ENCODE peak calls at places on chromosomes 11 and 22, in five cellular contexts. A is brain microvascular endothelial cell, E is MM.1S, R is upper lobe of right lung, O is A673. W is an unnamed sample.

GRCh38 chr11:12192796-12193514 is 82.6 kb downstream of the MICAL2 start:
- DNase-seq in O (no peak), A (no peak), R (no peak), E (no peak), W (no peak)

GRCh38 chr22:20956258-20957117 is 10.6 kb upstream of the AIFM3 start:
- DNase-seq in R (peak; percentile 67), E (no peak), O (no peak), A (peak; percentile 9), W (no peak)

GRCh38 chr22:45292675-45293402 is 8.1 kb downstream of the UPK3A start:
- DNase-seq in A (no peak), R (no peak), E (no peak), O (no peak), W (no peak)

GRCh38 chr22:38704568-38705234 is 1.0 kb upstream of the GTPBP1 start:
- DNase-seq in O (peak; percentile 24), A (no peak), E (peak; percentile 65), R (no peak), W (no peak)

GRCh38 chr22:20304646-20305045 is 15.2 kb downstream of the DGCR6L start:
- DNase-seq in A (no peak), E (no peak), O (no peak), R (no peak), W (no peak)

GRCh38 chr22:44664149-44664548 is 37.9 kb upstream of the PRR5 start:
- DNase-seq in E (no peak), R (no peak), A (peak; percentile 24), O (no peak), W (peak; percentile 93)

GRCh38 chr11:129698212-129698611 is 117.4 kb upstream of the TMEM45B start:
- DNase-seq in E (no peak), O (no peak), A (no peak), R (peak; percentile 39), W (no peak)

GRCh38 chr11:26297179-26297970 is 34.6 kb upstream of the ANO3 start:
- DNase-seq in O (peak; percentile 80), E (peak; percentile 69), R (no peak), A (peak; percentile 66), W (peak; percentile 22)

GRCh38 chr11:12756867-12757266 is 82.6 kb downstream of the TEAD1 start:
- DNase-seq in A (no peak), R (no peak), O (no peak), E (no peak), W (no peak)

GRCh38 chr11:9568854-9569587 is 4.4 kb upstream of the WEE1 start:
- DNase-seq in O (peak; percentile 67), A (peak; percentile 87), R (no peak), E (peak; percentile 42), W (peak; percentile 90)

GRCh38 chr11:94583213-94583884 is 16.2 kb downstream of the PIWIL4 start:
- DNase-seq in E (no peak), O (no peak), A (no peak), R (no peak), W (no peak)

GRCh38 chr11:65316311-65316978 is 1.8 kb downstream of the CDC42EP2 start:
- DNase-seq in R (no peak), E (no peak), A (peak; percentile 87), O (no peak), W (peak; percentile 54)

GRCh38 chr22:24937114-24937513 is 9.4 kb downstream of the LHFPL7 start:
- DNase-seq in R (no peak), E (no peak), A (peak; percentile 44), O (peak; percentile 42), W (no peak)

GRCh38 chr11:89463381-89463780 is 27.8 kb downstream of the NOX4 start:
- DNase-seq in A (no peak), O (no peak), E (no peak), R (no peak), W (no peak)

GRCh38 chr11:9577032-9577431 is 3.6 kb downstream of the WEE1 start:
- DNase-seq in O (no peak), E (no peak), A (peak; percentile 52), R (no peak), W (no peak)

GRCh38 chr11:120236169-120237107 is 3.5 kb upstream of the POU2F3 start:
- DNase-seq in R (no peak), O (peak; percentile 58), E (no peak), A (no peak), W (no peak)

GRCh38 chr11:120197977-120198376 is 12.9 kb upstream of the OAF start:
- DNase-seq in E (no peak), R (no peak), O (no peak), A (no peak), W (no peak)

GRCh38 chr11:24842308-24842707 is 345.5 kb downstream of the LUZP2 start:
- DNase-seq in E (no peak), R (no peak), O (no peak), A (no peak), W (no peak)

GRCh38 chr11:3810951-3811350 is 2.6 kb downstream of the PGAP2 start:
- DNase-seq in R (no peak), E (no peak), O (no peak), A (no peak), W (no peak)

GRCh38 chr22:35400335-35400680 is 368 bp downstream of the MCM5 start:
- DNase-seq in A (no peak), E (peak; percentile 40), R (no peak), O (peak; percentile 22), W (no peak)

GRCh38 chr22:17910561-17911311 is 113.6 kb downstream of the MICAL3 start:
- DNase-seq in O (peak; percentile 29), E (peak; percentile 31), A (peak; percentile 83), R (no peak), W (no peak)

GRCh38 chr11:85896871-85897270 is 41.7 kb downstream of the CCDC83 start:
- DNase-seq in A (no peak), R (no peak), E (no peak), O (no peak), W (no peak)

GRCh38 chr11:57637626-57638004 is 12.1 kb downstream of the YPEL4 start:
- DNase-seq in E (no peak), O (no peak), A (no peak), R (peak; percentile 62), W (no peak)

GRCh38 chr22:37740455-37741311 is 43.8 kb downstream of the TRIOBP start:
- DNase-seq in R (no peak), O (no peak), E (no peak), A (no peak), W (no peak)

GRCh38 chr11:64766881-64767280 is 7.1 kb upstream of the PYGM start:
- DNase-seq in O (no peak), E (no peak), A (no peak), R (peak; percentile 56), W (no peak)

GRCh38 chr11:117809236-117810055 is 12.4 kb upstream of the DSCAML1 start:
- DNase-seq in A (peak; percentile 32), O (peak; percentile 81), E (no peak), R (peak; percentile 78), W (no peak)

GRCh38 chr22:22398530-22399327 is 109.8 kb downstream of the ZNF280B start:
- DNase-seq in E (no peak), R (no peak), O (no peak), A (no peak), W (no peak)

GRCh38 chr11:130550160-130550559 is 101.7 kb downstream of the ADAMTS15 start:
- DNase-seq in E (no peak), R (no peak), O (no peak), A (no peak), W (no peak)

GRCh38 chr11:19631657-19632325 is 80.8 kb upstream of the NAV2 start:
- DNase-seq in R (no peak), E (no peak), O (no peak), A (no peak), W (no peak)

GRCh38 chr11:14980854-14981253 is 8.7 kb upstream of the CALCA start:
- DNase-seq in R (no peak), A (peak; percentile 34), O (no peak), E (no peak), W (no peak)

GRCh38 chr22:46149493-46149997 is 781 bp upstream of the PPARA start:
- DNase-seq in R (peak; percentile 87), O (no peak), E (peak; percentile 35), A (no peak), W (no peak)

GRCh38 chr11:14773755-14774154 is 118.3 kb downstream of the CYP2R1 start:
- DNase-seq in E (peak; percentile 7), O (peak; percentile 58), A (no peak), R (no peak), W (no peak)

GRCh38 chr11:128040603-128041002 is 546.8 kb downstream of the ETS1 start:
- DNase-seq in O (no peak), A (no peak), R (no peak), E (no peak), W (no peak)

GRCh38 chr22:50112151-50113118 is 22.6 kb downstream of the MOV10L1 start:
- DNase-seq in O (no peak), R (no peak), E (no peak), A (peak; percentile 85), W (no peak)

GRCh38 chr11:62922653-62923371 is 1.6 kb upstream of the CHRM1 start:
- DNase-seq in A (no peak), E (no peak), O (peak; percentile 65), R (peak; percentile 65), W (no peak)

GRCh38 chr11:47527186-47527585 is 25.7 kb downstream of the CELF1 start:
- DNase-seq in R (no peak), A (no peak), E (no peak), O (no peak), W (no peak)

GRCh38 chr11:47518212-47518959 is 34.5 kb downstream of the CELF1 start:
- DNase-seq in A (no peak), R (no peak), E (no peak), O (no peak), W (no peak)

GRCh38 chr11:47524200-47524874 is 28.6 kb downstream of the CELF1 start:
- DNase-seq in E (peak; percentile 17), A (no peak), R (no peak), O (no peak), W (no peak)

GRCh38 chr11:47523491-47524199 is 29.3 kb downstream of the CELF1 start:
- DNase-seq in O (peak; percentile 86), E (peak; percentile 43), R (no peak), A (peak; percentile 83), W (no peak)
- H3K4me3 ChIP-seq in O (no peak overlapping the region), E (peak overlapping the region; percentile 6), R (no peak overlapping the region), A (no peak overlapping the region), W (no peak overlapping the region)

GRCh38 chr11:1836011-1836945 is 1.5 kb downstream of the SYT8 start:
- DNase-seq in A (no peak), E (no peak), O (no peak), R (no peak), W (no peak)

GRCh38 chr11:1835671-1836010 is 851 bp downstream of the SYT8 start:
- DNase-seq in E (no peak), R (no peak), A (no peak), O (no peak), W (no peak)

GRCh38 chr11:1838077-1838425 is 730 bp upstream of the TNNI2 start:
- DNase-seq in R (no peak), O (no peak), E (no peak), A (no peak), W (no peak)

GRCh38 chr11:1838426-1839131 is at the start of gene TNNI2:
- DNase-seq in E (no peak), R (no peak), O (no peak), A (no peak), W (no peak)

GRCh38 chr11:1837171-1838076 is 1.4 kb upstream of the TNNI2 start:
- DNase-seq in E (peak; percentile 43), O (peak; percentile 50), A (no peak), R (peak; percentile 83), W (no peak)
- TF ChIP-seq CTCF in E (peak; percentile 73), O (peak; percentile 67), A (peak; percentile 97), R (peak; percentile 80), W (no peak)

GRCh38 chr11:72633068-72633467 is 41.2 kb downstream of the PDE2A start:
- DNase-seq in R (no peak), E (no peak), A (no peak), O (no peak), W (no peak)
- H3K4me3 ChIP-seq in R (no peak overlapping the region), E (no peak overlapping the region), A (no peak overlapping the region), O (no peak overlapping the region), W (no peak overlapping the region)

GRCh38 chr11:29389793-29390192 is 627.0 kb downstream of the KCNA4 start:
- DNase-seq in R (no peak), A (no peak), E (no peak), O (no peak), W (no peak)
- TF ChIP-seq CTCF in R (no peak), A (no peak), E (no peak), O (no peak), W (no peak)